ENCODE peak calls at places on chromosomes 11 and 22, in seven cellular contexts. One of them, this sample, is unnamed.

GRCh38 chr11:7564803-7565202 is 51.0 kb downstream of the PPFIBP2 start:
- DNase-seq in Daoy: no peak
- DNase-seq in endothelial cell: no peak
- DNase-seq in stimulated activated CD8-positive, alpha-beta memory T cell treated with anti-CD3 and anti-CD28 coated beads, Interleukin-7, amount 100 ng/mL, for 4 hours: no peak
- DNase-seq in left colon: no peak
- DNase-seq in stimulated activated CD4-positive, alpha-beta T cell treated with anti-CD3 and anti-CD28 coated beads, Interleukin-4, amount 100 ng/mL, for 4 hours: no peak
- DNase-seq in kidney epithelial cell: no peak
- DNase-seq in this sample: no peak

GRCh38 chr11:35305670-35306382 is 113.5 kb downstream of the SLC1A2 start:
- DNase-seq in Daoy: peak
- DNase-seq in endothelial cell: peak
- DNase-seq in stimulated activated CD8-positive, alpha-beta memory T cell treated with anti-CD3 and anti-CD28 coated beads, Interleukin-7, amount 100 ng/mL, for 4 hours: peak
- DNase-seq in left colon: peak
- DNase-seq in stimulated activated CD4-positive, alpha-beta T cell treated with anti-CD3 and anti-CD28 coated beads, Interleukin-4, amount 100 ng/mL, for 4 hours: no peak
- DNase-seq in kidney epithelial cell: no peak
- DNase-seq in this sample: no peak

GRCh38 chr22:23772315-23773246 is at the start of gene MMP11:
- DNase-seq in Daoy: peak
- DNase-seq in endothelial cell: peak
- DNase-seq in stimulated activated CD8-positive, alpha-beta memory T cell treated with anti-CD3 and anti-CD28 coated beads, Interleukin-7, amount 100 ng/mL, for 4 hours: peak
- DNase-seq in left colon: peak
- DNase-seq in stimulated activated CD4-positive, alpha-beta T cell treated with anti-CD3 and anti-CD28 coated beads, Interleukin-4, amount 100 ng/mL, for 4 hours: peak
- DNase-seq in kidney epithelial cell: no peak
- DNase-seq in this sample: no peak

GRCh38 chr22:35322893-35323292 is 23.2 kb downstream of the TOM1 start:
- DNase-seq in Daoy: no peak
- DNase-seq in endothelial cell: no peak
- DNase-seq in stimulated activated CD8-positive, alpha-beta memory T cell treated with anti-CD3 and anti-CD28 coated beads, Interleukin-7, amount 100 ng/mL, for 4 hours: no peak
- DNase-seq in left colon: no peak
- DNase-seq in stimulated activated CD4-positive, alpha-beta T cell treated with anti-CD3 and anti-CD28 coated beads, Interleukin-4, amount 100 ng/mL, for 4 hours: no peak
- DNase-seq in kidney epithelial cell: no peak
- DNase-seq in this sample: no peak

GRCh38 chr11:95991545-95991944 is 67.6 kb upstream of the MTMR2 start:
- DNase-seq in Daoy: no peak
- DNase-seq in endothelial cell: no peak
- DNase-seq in stimulated activated CD8-positive, alpha-beta memory T cell treated with anti-CD3 and anti-CD28 coated beads, Interleukin-7, amount 100 ng/mL, for 4 hours: no peak
- DNase-seq in left colon: no peak
- DNase-seq in stimulated activated CD4-positive, alpha-beta T cell treated with anti-CD3 and anti-CD28 coated beads, Interleukin-4, amount 100 ng/mL, for 4 hours: no peak
- DNase-seq in kidney epithelial cell: no peak
- DNase-seq in this sample: no peak

GRCh38 chr11:101860694-101861371 is 54.0 kb upstream of the CEP126 start:
- DNase-seq in Daoy: peak
- DNase-seq in endothelial cell: peak
- DNase-seq in stimulated activated CD8-positive, alpha-beta memory T cell treated with anti-CD3 and anti-CD28 coated beads, Interleukin-7, amount 100 ng/mL, for 4 hours: no peak
- DNase-seq in left colon: peak
- DNase-seq in stimulated activated CD4-positive, alpha-beta T cell treated with anti-CD3 and anti-CD28 coated beads, Interleukin-4, amount 100 ng/mL, for 4 hours: peak
- DNase-seq in kidney epithelial cell: no peak
- DNase-seq in this sample: no peak

GRCh38 chr22:24977370-24978230 is 25.1 kb downstream of the KIAA1671 start:
- DNase-seq in Daoy: peak
- DNase-seq in endothelial cell: no peak
- DNase-seq in stimulated activated CD8-positive, alpha-beta memory T cell treated with anti-CD3 and anti-CD28 coated beads, Interleukin-7, amount 100 ng/mL, for 4 hours: no peak
- DNase-seq in left colon: peak
- DNase-seq in stimulated activated CD4-positive, alpha-beta T cell treated with anti-CD3 and anti-CD28 coated beads, Interleukin-4, amount 100 ng/mL, for 4 hours: no peak
- DNase-seq in kidney epithelial cell: no peak
- DNase-seq in this sample: no peak

GRCh38 chr22:49052023-49052538 is 775.6 kb downstream of the BRD1 start:
- DNase-seq in Daoy: peak
- DNase-seq in endothelial cell: no peak
- DNase-seq in stimulated activated CD8-positive, alpha-beta memory T cell treated with anti-CD3 and anti-CD28 coated beads, Interleukin-7, amount 100 ng/mL, for 4 hours: peak
- DNase-seq in left colon: no peak
- DNase-seq in stimulated activated CD4-positive, alpha-beta T cell treated with anti-CD3 and anti-CD28 coated beads, Interleukin-4, amount 100 ng/mL, for 4 hours: peak
- DNase-seq in kidney epithelial cell: no peak
- DNase-seq in this sample: no peak

GRCh38 chr11:60459345-60459744 is 3.7 kb downstream of the MS4A1 start:
- DNase-seq in Daoy: no peak
- DNase-seq in endothelial cell: no peak
- DNase-seq in stimulated activated CD8-positive, alpha-beta memory T cell treated with anti-CD3 and anti-CD28 coated beads, Interleukin-7, amount 100 ng/mL, for 4 hours: no peak
- DNase-seq in left colon: no peak
- DNase-seq in stimulated activated CD4-positive, alpha-beta T cell treated with anti-CD3 and anti-CD28 coated beads, Interleukin-4, amount 100 ng/mL, for 4 hours: no peak
- DNase-seq in kidney epithelial cell: no peak
- DNase-seq in this sample: no peak

GRCh38 chr22:43152355-43153071 is 1.2 kb downstream of the TSPO start:
- DNase-seq in Daoy: peak
- DNase-seq in endothelial cell: no peak
- DNase-seq in stimulated activated CD8-positive, alpha-beta memory T cell treated with anti-CD3 and anti-CD28 coated beads, Interleukin-7, amount 100 ng/mL, for 4 hours: peak
- DNase-seq in left colon: peak
- DNase-seq in stimulated activated CD4-positive, alpha-beta T cell treated with anti-CD3 and anti-CD28 coated beads, Interleukin-4, amount 100 ng/mL, for 4 hours: peak
- DNase-seq in kidney epithelial cell: no peak
- DNase-seq in this sample: no peak

GRCh38 chr11:45745065-45745811 is 59.7 kb upstream of the SLC35C1 start:
- DNase-seq in Daoy: no peak
- DNase-seq in endothelial cell: no peak
- DNase-seq in stimulated activated CD8-positive, alpha-beta memory T cell treated with anti-CD3 and anti-CD28 coated beads, Interleukin-7, amount 100 ng/mL, for 4 hours: no peak
- DNase-seq in left colon: no peak
- DNase-seq in stimulated activated CD4-positive, alpha-beta T cell treated with anti-CD3 and anti-CD28 coated beads, Interleukin-4, amount 100 ng/mL, for 4 hours: no peak
- DNase-seq in kidney epithelial cell: no peak
- DNase-seq in this sample: no peak

GRCh38 chr11:17406818-17407149 is 18.3 kb upstream of the KCNJ11 start:
- DNase-seq in Daoy: no peak
- DNase-seq in endothelial cell: no peak
- DNase-seq in stimulated activated CD8-positive, alpha-beta memory T cell treated with anti-CD3 and anti-CD28 coated beads, Interleukin-7, amount 100 ng/mL, for 4 hours: no peak
- DNase-seq in left colon: no peak
- DNase-seq in stimulated activated CD4-positive, alpha-beta T cell treated with anti-CD3 and anti-CD28 coated beads, Interleukin-4, amount 100 ng/mL, for 4 hours: no peak
- DNase-seq in kidney epithelial cell: no peak
- DNase-seq in this sample: no peak

GRCh38 chr11:58927393-58928081 is 11.8 kb upstream of the GLYATL1 start:
- DNase-seq in Daoy: peak
- DNase-seq in endothelial cell: peak
- DNase-seq in stimulated activated CD8-positive, alpha-beta memory T cell treated with anti-CD3 and anti-CD28 coated beads, Interleukin-7, amount 100 ng/mL, for 4 hours: no peak
- DNase-seq in left colon: peak
- DNase-seq in stimulated activated CD4-positive, alpha-beta T cell treated with anti-CD3 and anti-CD28 coated beads, Interleukin-4, amount 100 ng/mL, for 4 hours: peak
- DNase-seq in kidney epithelial cell: no peak
- DNase-seq in this sample: no peak

GRCh38 chr11:8277691-8278090 is 14.0 kb upstream of the LMO1 start:
- DNase-seq in Daoy: no peak
- DNase-seq in endothelial cell: no peak
- DNase-seq in stimulated activated CD8-positive, alpha-beta memory T cell treated with anti-CD3 and anti-CD28 coated beads, Interleukin-7, amount 100 ng/mL, for 4 hours: no peak
- DNase-seq in left colon: no peak
- DNase-seq in stimulated activated CD4-positive, alpha-beta T cell treated with anti-CD3 and anti-CD28 coated beads, Interleukin-4, amount 100 ng/mL, for 4 hours: no peak
- DNase-seq in kidney epithelial cell: no peak
- DNase-seq in this sample: no peak

GRCh38 chr11:77375114-77375513 is 73.6 kb upstream of the GDPD4 start:
- DNase-seq in Daoy: peak
- DNase-seq in endothelial cell: no peak
- DNase-seq in stimulated activated CD8-positive, alpha-beta memory T cell treated with anti-CD3 and anti-CD28 coated beads, Interleukin-7, amount 100 ng/mL, for 4 hours: no peak
- DNase-seq in left colon: no peak
- DNase-seq in stimulated activated CD4-positive, alpha-beta T cell treated with anti-CD3 and anti-CD28 coated beads, Interleukin-4, amount 100 ng/mL, for 4 hours: no peak
- DNase-seq in kidney epithelial cell: no peak
- DNase-seq in this sample: no peak

GRCh38 chr11:95584180-95584579 is 205.4 kb downstream of the FAM76B start:
- DNase-seq in Daoy: no peak
- DNase-seq in endothelial cell: no peak
- DNase-seq in stimulated activated CD8-positive, alpha-beta memory T cell treated with anti-CD3 and anti-CD28 coated beads, Interleukin-7, amount 100 ng/mL, for 4 hours: no peak
- DNase-seq in left colon: no peak
- DNase-seq in stimulated activated CD4-positive, alpha-beta T cell treated with anti-CD3 and anti-CD28 coated beads, Interleukin-4, amount 100 ng/mL, for 4 hours: no peak
- DNase-seq in kidney epithelial cell: no peak
- DNase-seq in this sample: no peak

GRCh38 chr22:26892401-26893033 is 235.1 kb downstream of the MIAT start:
- DNase-seq in Daoy: peak
- DNase-seq in endothelial cell: no peak
- DNase-seq in stimulated activated CD8-positive, alpha-beta memory T cell treated with anti-CD3 and anti-CD28 coated beads, Interleukin-7, amount 100 ng/mL, for 4 hours: no peak
- DNase-seq in left colon: peak
- DNase-seq in stimulated activated CD4-positive, alpha-beta T cell treated with anti-CD3 and anti-CD28 coated beads, Interleukin-4, amount 100 ng/mL, for 4 hours: no peak
- DNase-seq in kidney epithelial cell: no peak
- DNase-seq in this sample: peak

GRCh38 chr11:119700536-119701346 is 28.3 kb downstream of the NECTIN1 start:
- DNase-seq in Daoy: no peak
- DNase-seq in endothelial cell: no peak
- DNase-seq in stimulated activated CD8-positive, alpha-beta memory T cell treated with anti-CD3 and anti-CD28 coated beads, Interleukin-7, amount 100 ng/mL, for 4 hours: no peak
- DNase-seq in left colon: no peak
- DNase-seq in stimulated activated CD4-positive, alpha-beta T cell treated with anti-CD3 and anti-CD28 coated beads, Interleukin-4, amount 100 ng/mL, for 4 hours: no peak
- DNase-seq in kidney epithelial cell: no peak
- DNase-seq in this sample: no peak

GRCh38 chr22:21759631-21760030 is 24.0 kb upstream of the YPEL1 start:
- DNase-seq in Daoy: no peak
- DNase-seq in endothelial cell: no peak
- DNase-seq in stimulated activated CD8-positive, alpha-beta memory T cell treated with anti-CD3 and anti-CD28 coated beads, Interleukin-7, amount 100 ng/mL, for 4 hours: no peak
- DNase-seq in left colon: no peak
- DNase-seq in stimulated activated CD4-positive, alpha-beta T cell treated with anti-CD3 and anti-CD28 coated beads, Interleukin-4, amount 100 ng/mL, for 4 hours: no peak
- DNase-seq in kidney epithelial cell: no peak
- DNase-seq in this sample: no peak

GRCh38 chr11:10379871-10380568 is 75.0 kb upstream of the AMPD3 start:
- DNase-seq in Daoy: no peak
- DNase-seq in endothelial cell: no peak
- DNase-seq in stimulated activated CD8-positive, alpha-beta memory T cell treated with anti-CD3 and anti-CD28 coated beads, Interleukin-7, amount 100 ng/mL, for 4 hours: no peak
- DNase-seq in left colon: no peak
- DNase-seq in stimulated activated CD4-positive, alpha-beta T cell treated with anti-CD3 and anti-CD28 coated beads, Interleukin-4, amount 100 ng/mL, for 4 hours: no peak
- DNase-seq in kidney epithelial cell: no peak
- DNase-seq in this sample: no peak

GRCh38 chr11:2717561-2717960 is 17.8 kb upstream of the KCNQ1OT1 start:
- DNase-seq in Daoy: no peak
- DNase-seq in endothelial cell: no peak
- DNase-seq in stimulated activated CD8-positive, alpha-beta memory T cell treated with anti-CD3 and anti-CD28 coated beads, Interleukin-7, amount 100 ng/mL, for 4 hours: no peak
- DNase-seq in left colon: no peak
- DNase-seq in stimulated activated CD4-positive, alpha-beta T cell treated with anti-CD3 and anti-CD28 coated beads, Interleukin-4, amount 100 ng/mL, for 4 hours: no peak
- DNase-seq in kidney epithelial cell: no peak
- DNase-seq in this sample: no peak

GRCh38 chr22:36455571-36456458 is 25.6 kb downstream of the TXN2 start:
- DNase-seq in Daoy: no peak
- DNase-seq in endothelial cell: no peak
- DNase-seq in stimulated activated CD8-positive, alpha-beta memory T cell treated with anti-CD3 and anti-CD28 coated beads, Interleukin-7, amount 100 ng/mL, for 4 hours: no peak
- DNase-seq in left colon: peak
- DNase-seq in stimulated activated CD4-positive, alpha-beta T cell treated with anti-CD3 and anti-CD28 coated beads, Interleukin-4, amount 100 ng/mL, for 4 hours: no peak
- DNase-seq in kidney epithelial cell: no peak
- DNase-seq in this sample: no peak

GRCh38 chr11:76588455-76589325 is 81.9 kb downstream of the LRRC32 start:
- DNase-seq in Daoy: no peak
- DNase-seq in endothelial cell: peak
- DNase-seq in stimulated activated CD8-positive, alpha-beta memory T cell treated with anti-CD3 and anti-CD28 coated beads, Interleukin-7, amount 100 ng/mL, for 4 hours: peak
- DNase-seq in left colon: peak
- DNase-seq in stimulated activated CD4-positive, alpha-beta T cell treated with anti-CD3 and anti-CD28 coated beads, Interleukin-4, amount 100 ng/mL, for 4 hours: peak
- DNase-seq in kidney epithelial cell: no peak
- DNase-seq in this sample: no peak

GRCh38 chr22:29994941-29995340 is 85.3 kb upstream of the HORMAD2 start:
- DNase-seq in Daoy: peak
- DNase-seq in endothelial cell: no peak
- DNase-seq in stimulated activated CD8-positive, alpha-beta memory T cell treated with anti-CD3 and anti-CD28 coated beads, Interleukin-7, amount 100 ng/mL, for 4 hours: no peak
- DNase-seq in left colon: no peak
- DNase-seq in stimulated activated CD4-positive, alpha-beta T cell treated with anti-CD3 and anti-CD28 coated beads, Interleukin-4, amount 100 ng/mL, for 4 hours: no peak
- DNase-seq in kidney epithelial cell: no peak
- DNase-seq in this sample: peak

GRCh38 chr11:12134239-12134590 is 23.8 kb downstream of the MICAL2 start:
- DNase-seq in Daoy: no peak
- DNase-seq in endothelial cell: no peak
- DNase-seq in stimulated activated CD8-positive, alpha-beta memory T cell treated with anti-CD3 and anti-CD28 coated beads, Interleukin-7, amount 100 ng/mL, for 4 hours: no peak
- DNase-seq in left colon: peak
- DNase-seq in stimulated activated CD4-positive, alpha-beta T cell treated with anti-CD3 and anti-CD28 coated beads, Interleukin-4, amount 100 ng/mL, for 4 hours: no peak
- DNase-seq in kidney epithelial cell: no peak
- DNase-seq in this sample: no peak

GRCh38 chr11:14067686-14068085 is 105.2 kb downstream of the SPON1 start:
- DNase-seq in Daoy: no peak
- DNase-seq in endothelial cell: no peak
- DNase-seq in stimulated activated CD8-positive, alpha-beta memory T cell treated with anti-CD3 and anti-CD28 coated beads, Interleukin-7, amount 100 ng/mL, for 4 hours: no peak
- DNase-seq in left colon: no peak
- DNase-seq in stimulated activated CD4-positive, alpha-beta T cell treated with anti-CD3 and anti-CD28 coated beads, Interleukin-4, amount 100 ng/mL, for 4 hours: no peak
- DNase-seq in kidney epithelial cell: no peak
- DNase-seq in this sample: no peak

This sample was measured in NCI-H524 treated with DMSO at 0.1 percent for 48 hours.